ENCODE peak calls at places on chromosomes 3 and 15, in seven cellular contexts. E is heart left ventricle, V is endodermal cell, U is psoas muscle, T is GM12878, X is right lobe of liver, P is HCT116. H is an unnamed sample.
A peak's percentile ranks its signal among the peaks of the same experiment; 100 is the strongest.

GRCh38 chr3:64578384-64578783 is 109.4 kb downstream of the ADAMTS9 start:
- DNase-seq in E (no peak), V (no peak), U (no peak), T (no peak), X (no peak), P (no peak), H (no peak)

GRCh38 chr3:52704611-52705437 is 767 bp downstream of the GLT8D1 start:
- DNase-seq in E (no peak), V (peak; percentile 51), U (peak; percentile 54), T (no peak), X (peak; percentile 30), P (no peak), H (peak; percentile 10)

GRCh38 chr15:66129561-66129960 is 124.0 kb downstream of the MEGF11 start:
- DNase-seq in E (no peak), V (no peak), U (no peak), T (no peak), X (no peak), P (no peak), H (no peak)

GRCh38 chr15:85582076-85582718 is 201.8 kb downstream of the AKAP13 start:
- DNase-seq in E (no peak), V (no peak), U (no peak), T (peak; percentile 34), X (no peak), P (no peak), H (no peak)

GRCh38 chr3:12577379-12577778 is 20.5 kb downstream of the MKRN2 start:
- DNase-seq in E (no peak), V (no peak), U (no peak), T (no peak), X (no peak), P (no peak), H (no peak)

GRCh38 chr15:27260523-27260922 is 289.5 kb downstream of the GABRG3 start:
- DNase-seq in E (no peak), V (no peak), U (no peak), T (no peak), X (no peak), P (no peak), H (no peak)

GRCh38 chr3:159548675-159549335 is 439.8 kb upstream of the IL12A start:
- DNase-seq in E (no peak), V (no peak), U (no peak), T (no peak), X (no peak), P (no peak), H (no peak)

GRCh38 chr15:77059761-77060345 is 11.1 kb downstream of the TSPAN3 start:
- DNase-seq in E (no peak), V (no peak), U (no peak), T (peak; percentile 34), X (no peak), P (no peak), H (no peak)

GRCh38 chr3:127831723-127832172 is 9.4 kb upstream of the MGLL start:
- DNase-seq in E (peak; percentile 79), V (peak; percentile 88), U (peak; percentile 79), T (no peak), X (peak; percentile 84), P (no peak), H (peak; percentile 63)

GRCh38 chr3:29171583-29171990 is 109.3 kb upstream of the RBMS3 start:
- DNase-seq in E (no peak), V (no peak), U (no peak), T (no peak), X (no peak), P (no peak), H (no peak)

GRCh38 chr15:41695750-41696436 is 35.7 kb downstream of the MGA start:
- DNase-seq in E (no peak), V (peak; percentile 47), U (no peak), T (peak; percentile 39), X (no peak), P (peak; percentile 24), H (peak; percentile 61)

GRCh38 chr15:93451265-93451664 is 362.3 kb upstream of the RGMA start:
- DNase-seq in E (no peak), V (no peak), U (peak; percentile 69), T (no peak), X (no peak), P (no peak), H (no peak)

GRCh38 chr15:70528270-70528706 is 235.1 kb downstream of the UACA start:
- DNase-seq in E (no peak), V (peak; percentile 36), U (no peak), T (peak; percentile 66), X (no peak), P (peak; percentile 40), H (peak; percentile 79)

GRCh38 chr3:69182588-69183299 is 60.3 kb upstream of the LMOD3 start:
- DNase-seq in E (no peak), V (no peak), U (no peak), T (no peak), X (no peak), P (no peak), H (peak; percentile 87)

GRCh38 chr3:133896002-133896761 is 500 bp upstream of the RAB6B start:
- DNase-seq in E (no peak), V (peak; percentile 68), U (no peak), T (no peak), X (no peak), P (no peak), H (peak; percentile 20)

GRCh38 chr15:73991260-73991659 is 835 bp downstream of the STOML1 start:
- DNase-seq in E (peak; percentile 89), V (no peak), U (peak; percentile 90), T (no peak), X (peak; percentile 52), P (no peak), H (peak; percentile 93)

GRCh38 chr3:63047068-63047467 is 171.9 kb upstream of the CADPS start:
- DNase-seq in E (no peak), V (peak; percentile 49), U (peak; percentile 32), T (no peak), X (no peak), P (no peak), H (no peak)

GRCh38 chr15:67542192-67542461 is 376 bp upstream of the MAP2K5 start:
- DNase-seq in E (no peak), V (no peak), U (no peak), T (no peak), X (no peak), P (no peak), H (no peak)

GRCh38 chr15:48458876-48459275 is 127.6 kb downstream of the DUT start:
- DNase-seq in E (no peak), V (no peak), U (no peak), T (no peak), X (no peak), P (no peak), H (no peak)

GRCh38 chr3:164375995-164376394 is 702.3 kb downstream of the SI start:
- DNase-seq in E (no peak), V (no peak), U (no peak), T (no peak), X (no peak), P (no peak), H (no peak)

GRCh38 chr3:186839874-186840641 is 2.5 kb upstream of the ADIPOQ start:
- DNase-seq in E (no peak), V (peak; percentile 13), U (no peak), T (no peak), X (no peak), P (no peak), H (no peak)

GRCh38 chr3:66554178-66554577 is 53.4 kb upstream of the LRIG1 start:
- DNase-seq in E (no peak), V (no peak), U (no peak), T (no peak), X (no peak), P (no peak), H (no peak)

GRCh38 chr3:37210230-37210629 is 35.8 kb upstream of the LRRFIP2 start:
- DNase-seq in E (no peak), V (no peak), U (no peak), T (no peak), X (no peak), P (no peak), H (peak; percentile 31)

GRCh38 chr3:185658504-185658912 is 72.4 kb downstream of the SENP2 start:
- DNase-seq in E (no peak), V (no peak), U (peak; percentile 67), T (no peak), X (no peak), P (no peak), H (peak; percentile 97)

GRCh38 chr3:37974121-37974927 is 16.3 kb upstream of the VILL start:
- DNase-seq in E (peak; percentile 73), V (peak; percentile 93), U (peak; percentile 75), T (no peak), X (peak; percentile 67), P (peak; percentile 43), H (peak; percentile 84)

GRCh38 chr3:71210257-71211002 is 373.1 kb downstream of the FOXP1 start:
- DNase-seq in E (no peak), V (peak; percentile 75), U (no peak), T (no peak), X (no peak), P (no peak), H (peak; percentile 87)
- TF ChIP-seq CTCF in E (no peak), V (peak; percentile 51), U (no peak), T (no peak), X (peak; percentile 21), P (no peak), H (peak; percentile 27)

DNA sequence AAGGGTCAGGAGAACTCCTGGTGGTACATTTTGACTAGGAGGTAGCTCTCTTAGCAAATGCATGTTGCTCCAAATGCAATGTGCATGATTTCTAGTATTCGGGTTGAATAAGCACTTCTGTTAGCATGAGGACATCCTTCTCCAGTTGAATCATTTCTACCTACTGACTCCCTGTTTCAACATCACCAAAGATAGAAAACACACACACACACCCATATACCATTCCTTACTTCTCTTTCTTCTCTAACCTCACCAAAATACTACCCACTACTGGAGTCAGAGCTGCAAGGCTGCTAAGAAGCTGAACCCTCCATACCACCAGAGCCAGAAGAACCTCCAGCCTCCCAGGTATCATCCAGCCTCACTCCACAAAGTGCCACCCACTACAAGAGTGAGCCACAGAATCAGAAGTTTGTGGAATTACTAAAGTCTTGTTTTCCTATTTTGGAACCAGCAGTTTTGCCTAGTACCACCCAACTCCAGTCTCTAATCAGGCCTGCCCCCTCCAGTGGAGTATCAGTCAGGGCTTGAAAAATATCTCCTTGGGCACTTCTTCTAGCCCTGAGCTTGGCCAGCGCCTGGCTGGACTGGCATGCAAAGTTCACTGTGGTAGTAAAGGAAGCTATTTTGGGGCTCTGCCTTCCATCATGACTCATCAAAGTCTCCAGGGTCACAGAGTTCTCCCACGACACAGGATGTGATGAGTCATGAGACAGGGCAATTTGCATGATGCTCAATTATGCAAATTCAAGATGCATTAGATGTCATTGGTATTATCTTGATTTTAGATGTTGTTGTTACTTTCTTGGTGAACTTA is 110.2 kb downstream of the CYP19A1 start:
- DNase-seq in E (no peak), V (peak; percentile 67), U (no peak), T (peak; percentile 76), X (no peak), P (peak; percentile 54), H (peak; percentile 83)
- H3K4me3 ChIP-seq in E (no peak overlapping the region), V (no peak overlapping the region), U (no peak overlapping the region), T (peak overlapping the region; percentile 24), X (no peak overlapping the region), P (no peak overlapping the region), H (no peak overlapping the region)

DNA sequence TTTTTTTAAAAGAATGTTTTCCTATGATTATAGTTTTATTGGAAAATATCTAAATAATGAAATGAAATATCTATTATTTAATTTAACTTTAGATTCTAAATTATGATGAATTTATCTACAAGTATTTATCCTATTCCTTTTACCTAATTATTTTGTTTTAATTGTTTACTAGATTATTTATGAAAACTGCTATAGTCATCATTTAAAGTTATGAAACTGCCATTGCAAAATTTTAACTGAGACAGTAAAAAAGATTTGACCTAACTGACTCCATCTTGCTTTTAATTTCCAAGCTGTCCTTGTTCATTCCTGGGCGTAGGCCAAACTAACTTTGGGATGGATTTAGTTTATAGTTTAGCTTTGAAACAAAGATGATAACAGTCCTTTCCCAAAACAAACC is 25.9 kb upstream of the FAM3D start:
- DNase-seq in E (no peak), V (no peak), U (no peak), T (no peak), X (no peak), P (no peak), H (no peak)
- H3K9me3 ChIP-seq in E (peaks cover 22% of the 10 kb centered on the region), V (peaks cover 61% of the 10 kb centered on the region), U (no peaks in the 10 kb centered on the region), T (peaks cover 4% of the 10 kb centered on the region), X (no peaks in the 10 kb centered on the region), P (peaks cover 9% of the 10 kb centered on the region), H (peaks cover 6% of the 10 kb centered on the region)

GRCh38 chr3:50321844-50322385 is 630 bp downstream of the HYAL2 start:
- DNase-seq in E (no peak), V (no peak), U (no peak), T (no peak), X (no peak), P (no peak), H (no peak)
- TF ChIP-seq CTCF in E (peak; percentile 63), V (peak; percentile 83), U (peak; percentile 41), T (peak; percentile 35), X (peak; percentile 52), P (peak; percentile 70), H (peak; percentile 47)

H was measured in cardiac muscle cell.